ENCODE peak calls at places on chromosomes 1 and 21, in eight cellular contexts. G, R, Z, W, M, K, L and S are unnamed samples.

GRCh38 chr1:161171191-161171590 is 5.0 kb downstream of the PPOX start:
- DNase-seq in G (no peak), R (no peak), Z (no peak), W (no peak), M (no peak), K (no peak), L (no peak), S (no peak)

GRCh38 chr1:181858135-181858534 is 203.4 kb downstream of the ZNF648 start:
- DNase-seq in G (no peak), R (no peak), Z (no peak), W (no peak), M (no peak), K (no peak), L (no peak), S (no peak)

GRCh38 chr1:193451606-193452005 is 265.2 kb upstream of the B3GALT2 start:
- DNase-seq in G (no peak), R (no peak), Z (no peak), W (no peak), M (no peak), K (no peak), L (no peak), S (no peak)

GRCh38 chr1:36160388-36160948 is 4.5 kb downstream of the MAP7D1 start:
- DNase-seq in G (no peak), R (no peak), Z (no peak), W (no peak), M (no peak), K (no peak), L (no peak), S (no peak)

GRCh38 chr1:196531737-196532514 is 76.3 kb downstream of the KCNT2 start:
- DNase-seq in G (no peak), R (no peak), Z (no peak), W (no peak), M (no peak), K (no peak), L (no peak), S (no peak)

GRCh38 chr1:179077396-179077795 is 4.5 kb upstream of the TOR3A start:
- DNase-seq in G (no peak), R (no peak), Z (no peak), W (no peak), M (peak; percentile 25), K (no peak), L (no peak), S (no peak)

GRCh38 chr1:186454996-186455395 is 5.9 kb downstream of the PDC start:
- DNase-seq in G (no peak), R (no peak), Z (no peak), W (no peak), M (no peak), K (no peak), L (no peak), S (no peak)

GRCh38 chr21:40689241-40689640 is 157.7 kb downstream of the DSCAM start:
- DNase-seq in G (no peak), R (no peak), Z (no peak), W (no peak), M (no peak), K (no peak), L (no peak), S (no peak)

GRCh38 chr1:10065344-10065685 is 32.6 kb downstream of the UBE4B start:
- DNase-seq in G (no peak), R (no peak), Z (no peak), W (no peak), M (no peak), K (no peak), L (no peak), S (peak; percentile 27)

GRCh38 chr1:29123871-29124365 is at the start of gene TMEM200B:
- DNase-seq in G (no peak), R (no peak), Z (no peak), W (peak; percentile 19), M (no peak), K (no peak), L (no peak), S (peak; percentile 79)

GRCh38 chr1:202173993-202174392 is 13.6 kb upstream of the PTPN7 start:
- DNase-seq in G (no peak), R (no peak), Z (no peak), W (no peak), M (no peak), K (no peak), L (no peak), S (no peak)

GRCh38 chr1:200342511-200343400 is 67.1 kb downstream of the ZNF281 start:
- DNase-seq in G (no peak), R (no peak), Z (no peak), W (no peak), M (peak; percentile 43), K (no peak), L (no peak), S (no peak)

GRCh38 chr1:177256153-177256814 is 85.5 kb downstream of the BRINP2 start:
- DNase-seq in G (peak; percentile 2), R (peak; percentile 18), Z (no peak), W (peak; percentile 52), M (peak; percentile 71), K (peak; percentile 20), L (no peak), S (peak; percentile 49)

GRCh38 chr1:26278303-26278702 is 1.6 kb upstream of the SH3BGRL3 start:
- DNase-seq in G (no peak), R (no peak), Z (no peak), W (peak; percentile 51), M (peak; percentile 98), K (no peak), L (no peak), S (no peak)

GRCh38 chr1:223815865-223816264 is 29.9 kb downstream of the TP53BP2 start:
- DNase-seq in G (no peak), R (no peak), Z (no peak), W (no peak), M (peak; percentile 81), K (no peak), L (no peak), S (no peak)

GRCh38 chr1:13801711-13802486 is 101.9 kb downstream of the PRDM2 start:
- DNase-seq in G (no peak), R (no peak), Z (no peak), W (no peak), M (peak; percentile 37), K (no peak), L (no peak), S (no peak)

GRCh38 chr1:245086389-245086969 is 68.3 kb upstream of the KIF26B start:
- DNase-seq in G (no peak), R (no peak), Z (no peak), W (no peak), M (peak; percentile 88), K (no peak), L (no peak), S (no peak)

GRCh38 chr1:155681776-155682175 is 6.8 kb downstream of the YY1AP1 start:
- DNase-seq in G (no peak), R (no peak), Z (no peak), W (no peak), M (no peak), K (no peak), L (no peak), S (no peak)

GRCh38 chr1:81756872-81757271 is 43.9 kb upstream of the ADGRL2 start:
- DNase-seq in G (no peak), R (no peak), Z (no peak), W (no peak), M (no peak), K (no peak), L (no peak), S (no peak)

GRCh38 chr1:76033800-76034475 is 40.6 kb upstream of the ST6GALNAC3 start:
- DNase-seq in G (no peak), R (no peak), Z (no peak), W (no peak), M (no peak), K (no peak), L (no peak), S (no peak)

GRCh38 chr1:34113887-34114286 is 51.1 kb downstream of the CSMD2 start:
- DNase-seq in G (no peak), R (peak; percentile 46), Z (no peak), W (no peak), M (peak; percentile 39), K (no peak), L (no peak), S (no peak)